ENCODE peak calls at places on chromosomes 7 and 10, in nine cellular contexts. B, W, H, M, J, P, I, Q and O are unnamed samples.

GRCh38 chr10:79066460-79067240 is 2.1 kb upstream of the ZMIZ1 start:
- DNase-seq in B (peak), W (peak), H (peak), M (no peak), J (peak), P (no peak), I (no peak), Q (peak), O (peak)

GRCh38 chr7:55365103-55365679 is at the start of gene LANCL2:
- DNase-seq in B (no peak), W (peak), H (peak), M (no peak), J (peak), P (no peak), I (no peak), Q (no peak), O (no peak)

GRCh38 chr10:107085661-107086525 is 78.6 kb downstream of the SORCS1 start:
- DNase-seq in B (no peak), W (no peak), H (no peak), M (no peak), J (no peak), P (no peak), I (no peak), Q (no peak), O (no peak)

GRCh38 chr10:107666214-107666613 is 501.7 kb upstream of the SORCS1 start:
- DNase-seq in B (no peak), W (no peak), H (no peak), M (no peak), J (no peak), P (no peak), I (no peak), Q (no peak), O (no peak)

GRCh38 chr10:128540806-128541739 is 414.9 kb upstream of the MKI67 start:
- DNase-seq in B (no peak), W (no peak), H (peak), M (peak), J (no peak), P (no peak), I (no peak), Q (no peak), O (peak)

GRCh38 chr7:99137418-99138180 is 6.3 kb downstream of the SMURF1 start:
- DNase-seq in B (peak), W (no peak), H (peak), M (peak), J (no peak), P (no peak), I (no peak), Q (no peak), O (no peak)

GRCh38 chr7:102271158-102271798 is 15.4 kb upstream of the SH2B2 start:
- DNase-seq in B (no peak), W (no peak), H (no peak), M (no peak), J (no peak), P (no peak), I (no peak), Q (no peak), O (no peak)

GRCh38 chr10:98425511-98426352 is 10.8 kb upstream of the PYROXD2 start:
- DNase-seq in B (peak), W (peak), H (peak), M (no peak), J (peak), P (peak), I (no peak), Q (peak), O (peak)

GRCh38 chr10:6748981-6749630 is 169.0 kb upstream of the PRKCQ start:
- DNase-seq in B (no peak), W (peak), H (no peak), M (no peak), J (no peak), P (peak), I (no peak), Q (no peak), O (no peak)

GRCh38 chr10:102397222-102398171 is 2.0 kb downstream of the NFKB2 start:
- DNase-seq in B (no peak), W (no peak), H (no peak), M (no peak), J (no peak), P (no peak), I (no peak), Q (no peak), O (no peak)

GRCh38 chr10:102399217-102400021 is 3.9 kb downstream of the NFKB2 start:
- DNase-seq in B (peak), W (peak), H (peak), M (peak), J (peak), P (peak), I (peak), Q (peak), O (peak)

GRCh38 chr10:102396751-102397151 is 1.2 kb downstream of the NFKB2 start:
- DNase-seq in B (no peak), W (no peak), H (no peak), M (no peak), J (no peak), P (no peak), I (no peak), Q (no peak), O (no peak)

GRCh38 chr10:102400061-102400460 is 4.6 kb downstream of the NFKB2 start:
- DNase-seq in B (no peak), W (no peak), H (no peak), M (no peak), J (no peak), P (no peak), I (no peak), Q (no peak), O (no peak)

GRCh38 chr10:102398172-102399020 is 2.9 kb downstream of the NFKB2 start:
- DNase-seq in B (no peak), W (no peak), H (no peak), M (no peak), J (no peak), P (no peak), I (no peak), Q (no peak), O (no peak)
- H3K4me3 ChIP-seq in B (no peak), W (no peak), H (no peak), M (no peak), J (no peak), P (peak), I (peak), Q (no peak), O (no peak)

DNA sequence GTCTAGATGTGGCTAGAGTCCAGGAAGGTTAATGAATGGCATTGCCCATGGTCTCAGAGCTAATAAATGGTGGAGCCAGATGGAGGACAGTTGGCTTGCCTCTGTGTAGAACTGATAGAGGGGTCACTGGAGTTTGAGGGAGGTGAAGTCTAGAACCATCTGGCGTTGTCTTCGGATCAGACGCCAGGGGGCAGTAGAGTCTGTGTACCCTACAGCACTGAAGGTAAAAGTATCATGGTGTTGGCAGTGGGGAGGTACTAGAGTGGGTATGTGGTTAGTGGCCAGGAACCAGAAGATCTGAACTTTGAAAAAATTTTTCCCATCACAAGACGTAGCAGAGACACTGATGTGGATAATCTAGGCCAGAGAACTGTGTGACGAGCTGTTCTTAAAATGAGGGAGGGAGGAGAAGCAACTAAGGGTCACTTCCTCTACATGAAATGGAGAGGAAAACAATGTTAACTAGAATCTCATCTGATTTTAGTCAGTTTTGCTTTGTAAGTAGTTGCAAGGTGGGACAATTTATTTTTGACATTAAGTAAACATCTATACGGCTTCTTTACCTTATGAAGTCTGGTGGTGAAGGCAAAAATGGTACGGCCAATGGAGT is 227.9 kb upstream of the PRSS58 start:
- DNase-seq in B (peak), W (no peak), H (peak), M (no peak), J (peak), P (no peak), I (no peak), Q (no peak), O (peak)
- TF ChIP-seq CTCF in B (peak), W (peak), H (peak), M (peak), J (peak), P (peak), I (peak), Q (peak), O (peak)

DNA sequence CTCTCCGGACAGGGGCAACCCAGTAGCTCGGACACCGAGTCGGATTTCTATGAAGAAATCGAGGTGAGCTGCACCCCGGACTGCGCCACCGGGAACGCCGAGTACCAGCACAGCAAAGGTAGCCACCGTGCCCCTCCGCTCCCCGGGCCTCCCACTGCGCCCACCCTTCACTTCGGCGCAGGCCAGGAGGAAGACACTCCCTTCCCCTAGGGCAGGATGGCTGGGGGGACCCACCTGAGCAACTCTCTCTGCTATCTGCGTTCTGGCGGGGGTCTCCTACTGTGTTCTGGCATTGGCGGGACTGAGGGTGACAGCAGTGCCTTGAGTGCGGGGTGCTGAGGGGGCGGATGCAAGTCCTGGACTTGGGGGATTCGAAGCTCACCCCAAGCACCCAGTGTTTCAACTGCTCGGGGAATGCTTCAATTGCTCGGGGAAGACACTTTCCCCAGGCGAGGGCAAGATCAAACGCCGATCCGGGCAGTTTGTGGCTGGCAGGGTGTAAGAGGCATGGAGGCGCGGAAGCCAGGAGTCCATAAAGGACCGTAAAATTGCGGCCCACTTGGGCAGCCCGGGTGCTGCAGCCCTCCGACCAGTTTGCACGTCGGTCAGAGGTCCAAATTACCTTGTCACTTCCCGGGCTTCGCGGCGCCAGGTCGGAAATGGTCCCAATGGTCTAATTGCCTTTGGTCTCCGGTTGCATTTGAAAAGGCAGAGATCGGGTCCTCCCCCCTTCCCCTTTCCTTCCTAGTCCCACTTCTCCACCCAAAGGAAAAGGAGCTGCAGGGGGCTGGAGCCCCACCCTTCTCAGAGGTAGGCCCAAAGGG is 950 bp downstream of the EVX1 start:
- DNase-seq in B (no peak), W (no peak), H (no peak), M (no peak), J (no peak), P (no peak), I (no peak), Q (no peak), O (no peak)
- TF ChIP-seq MAX in B (no peak), W (no peak), H (no peak), M (no peak), J (no peak), P (no peak), I (no peak), Q (no peak), O (no peak)

DNA sequence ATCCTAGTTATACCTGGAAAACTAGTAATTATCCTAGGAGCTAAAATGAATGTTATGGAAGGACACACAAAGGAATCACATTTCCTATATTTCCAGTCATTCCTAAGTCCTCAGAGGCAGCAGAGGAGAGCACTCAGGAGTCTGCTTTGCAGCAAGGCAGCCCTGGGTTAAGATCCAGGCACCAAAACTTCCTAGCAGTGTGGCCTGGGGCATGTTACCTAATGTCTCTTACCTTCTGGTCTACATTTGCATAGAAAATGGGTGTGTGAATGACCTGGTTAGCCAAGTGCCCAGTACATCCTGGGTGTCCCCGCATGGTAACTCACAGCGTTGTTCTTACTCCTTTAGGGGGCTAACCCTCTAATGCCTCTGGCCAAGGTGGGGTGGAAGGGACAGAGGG is 135.9 kb downstream of the TAX1BP1 start:
- DNase-seq in B (no peak), W (no peak), H (no peak), M (no peak), J (no peak), P (no peak), I (no peak), Q (no peak), O (no peak)
- H3K4me3 ChIP-seq in B (no peak), W (no peak), H (no peak), M (no peak), J (no peak), P (no peak), I (no peak), Q (no peak), O (no peak)